ENCODE peak calls at places on chromosomes 1 and 21, in seven cellular contexts. P is GM23338, L is OCI-LY7, K is HepG2, N is PC-9, X is H1, Z is HCT116. M is an unnamed sample. For H3K4me1 and H3K79me2, the result is how much of the 10 kb centered on the place peaks cover.

GRCh38 chr1:163443863-163444262 is 122.1 kb downstream of the NUF2 start:
- DNase-seq in Z (no peak), N (no peak), L (no peak), K (no peak), X (no peak), P (no peak), M (no peak)

GRCh38 chr21:31557956-31558838 is 101.3 kb upstream of the SOD1 start:
- DNase-seq in X (no peak), N (peak), L (peak), Z (no peak), K (no peak), P (peak), M (no peak)

GRCh38 chr1:24027838-24028468 is 47.8 kb upstream of the SRSF10 start:
- DNase-seq in K (peak), Z (no peak), L (peak), N (no peak), X (no peak), P (peak), M (peak)

GRCh38 chr1:15803380-15803779 is 4.1 kb downstream of the UQCRHL start:
- DNase-seq in K (peak), X (no peak), N (no peak), Z (peak), P (peak), L (peak), M (peak)

GRCh38 chr1:1777510-1777909 is 760 bp downstream of the NADK start:
- DNase-seq in Z (peak), L (peak), N (no peak), K (no peak), P (peak), X (no peak), M (peak)

GRCh38 chr21:10521091-10521598 is at the start of gene TPTE:
- DNase-seq in Z (no peak), N (no peak), L (no peak), X (no peak), P (no peak), K (no peak), M (no peak)

GRCh38 chr1:16075337-16076002 is 2.0 kb upstream of the FAM131C start:
- DNase-seq in Z (no peak), K (no peak), P (no peak), X (no peak), N (no peak), L (no peak), M (peak)

GRCh38 chr1:4700801-4701200 is 46.4 kb downstream of the AJAP1 start:
- DNase-seq in N (no peak), Z (no peak), P (no peak), L (peak), K (no peak), X (no peak), M (no peak)

GRCh38 chr21:27769763-27770162 is 802.9 kb upstream of the ADAMTS5 start:
- DNase-seq in Z (no peak), L (no peak), X (no peak), K (no peak), P (no peak), N (no peak), M (no peak)

GRCh38 chr1:149993181-149993580 is 17.3 kb downstream of the OTUD7B start:
- DNase-seq in N (no peak), K (no peak), L (no peak), P (no peak), Z (no peak), X (no peak), M (peak)

GRCh38 chr1:89615676-89616598 is 17.0 kb upstream of the LRRC8C start:
- DNase-seq in L (peak), K (peak), X (no peak), Z (peak), P (peak), N (no peak), M (no peak)

GRCh38 chr1:243595527-243596206 is 254.4 kb downstream of the AKT3 start:
- DNase-seq in X (no peak), N (no peak), L (no peak), P (no peak), Z (no peak), K (no peak), M (peak)

GRCh38 chr1:93608188-93609109 is 73.2 kb downstream of the BCAR3 start:
- DNase-seq in L (no peak), X (no peak), Z (no peak), K (no peak), N (no peak), P (no peak), M (peak)

GRCh38 chr21:42304556-42305454 is 10.4 kb downstream of the TFF3 start:
- DNase-seq in L (no peak), X (no peak), K (no peak), Z (no peak), N (no peak), P (no peak), M (no peak)

GRCh38 chr1:220926146-220926545 is 46.9 kb downstream of the HLX start:
- DNase-seq in P (no peak), Z (no peak), X (no peak), K (no peak), L (no peak), N (no peak), M (no peak)

GRCh38 chr1:25001125-25001915 is 71.2 kb upstream of the RUNX3 start:
- DNase-seq in K (no peak), X (no peak), L (no peak), P (peak), Z (no peak), N (no peak), M (no peak)

GRCh38 chr1:155272466-155273133 is 704 bp downstream of the CLK2 start:
- DNase-seq in N (no peak), Z (no peak), P (no peak), L (no peak), K (peak), X (no peak), M (peak)

GRCh38 chr1:109493227-109493626 is 667 bp upstream of the CYB561D1 start:
- DNase-seq in Z (no peak), P (no peak), N (no peak), K (no peak), L (no peak), X (no peak), M (no peak)

GRCh38 chr1:154325583-154326545 is 539 bp downstream of the ATP8B2 start:
- DNase-seq in Z (peak), L (peak), N (peak), K (peak), P (peak), X (no peak), M (peak)

GRCh38 chr1:205666372-205667166 is 13.7 kb downstream of the SLC45A3 start:
- DNase-seq in L (peak), P (no peak), K (no peak), Z (no peak), X (no peak), N (no peak), M (no peak)

GRCh38 chr1:54309631-54310366 is 96.4 kb downstream of the SSBP3 start:
- DNase-seq in X (no peak), Z (no peak), L (no peak), P (peak), K (no peak), N (no peak), M (no peak)

GRCh38 chr1:8740034-8740449 is 77.4 kb downstream of the RERE start:
- DNase-seq in P (no peak), K (peak), X (no peak), L (no peak), Z (no peak), N (no peak), M (peak)

GRCh38 chr21:28445081-28445830 is 547.4 kb downstream of the LTN1 start:
- DNase-seq in Z (no peak), K (no peak), N (no peak), X (no peak), P (no peak), L (no peak), M (peak)

GRCh38 chr1:218642033-218642954 is 297.2 kb downstream of the TGFB2 start:
- DNase-seq in K (no peak), L (no peak), P (no peak), X (no peak), Z (no peak), N (no peak), M (no peak)

GRCh38 chr1:3948344-3948743 is 48.3 kb upstream of the C1orf174 start:
- DNase-seq in X (no peak), L (no peak), N (no peak), K (no peak), Z (no peak), P (no peak), M (no peak)

GRCh38 chr1:202143768-202144509 is 598 bp downstream of the ARL8A start:
- DNase-seq in L (peak), P (peak), K (no peak), X (no peak), Z (no peak), N (no peak), M (peak)

GRCh38 chr21:29025328-29025713 is 853 bp downstream of the USP16 start:
- DNase-seq in X (no peak), L (no peak), K (no peak), P (peak), N (no peak), Z (no peak), M (peak)

GRCh38 chr1:19208710-19209438 is 1.2 kb downstream of the UBR4 start:
- DNase-seq in Z (no peak), K (no peak), N (no peak), P (no peak), X (no peak), L (no peak), M (peak)

GRCh38 chr1:19205403-19205802 is 4.7 kb downstream of the UBR4 start:
- DNase-seq in K (no peak), N (no peak), Z (no peak), P (no peak), L (no peak), X (no peak), M (no peak)

GRCh38 chr1:19204665-19205266 is 5.3 kb downstream of the UBR4 start:
- DNase-seq in Z (no peak), P (no peak), N (no peak), X (no peak), K (no peak), L (no peak), M (peak)

GRCh38 chr1:19205845-19206244 is 4.2 kb downstream of the UBR4 start:
- DNase-seq in X (no peak), N (no peak), Z (no peak), P (no peak), K (no peak), L (no peak), M (no peak)

GRCh38 chr1:19206947-19207346 is 3.1 kb downstream of the UBR4 start:
- DNase-seq in N (no peak), X (no peak), Z (no peak), P (no peak), L (no peak), K (no peak), M (no peak)
- H3K4me1 ChIP-seq in N (under half), X (under half), Z (under half), P (under half), L (under half), K (half or more), M (under half)

DNA sequence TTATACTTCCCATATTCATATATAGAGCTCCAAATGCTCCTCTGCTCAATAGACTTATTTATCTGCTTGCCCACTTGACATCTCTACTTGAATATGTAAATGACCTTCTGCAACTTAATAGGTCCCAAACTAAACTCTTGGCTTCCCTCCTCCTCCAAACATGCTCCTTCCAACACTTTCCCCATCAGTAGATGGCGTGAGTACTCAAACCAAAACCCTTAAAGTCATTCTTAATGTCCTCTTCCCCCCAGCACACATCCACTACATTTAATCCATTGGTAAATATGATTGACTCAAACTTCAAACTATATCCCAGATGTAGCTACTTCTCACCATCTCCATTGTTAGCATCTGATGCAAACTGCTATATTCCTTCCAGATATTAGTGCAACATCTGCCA is 48.5 kb upstream of the PBX1 start:
- DNase-seq in Z (no peak), K (no peak), N (no peak), P (peak), X (no peak), L (no peak), M (peak)
- TF ChIP-seq CTCF in Z (no peak), K (no peak), N (no peak), P (peak), X (peak), L (no peak), M (peak)

GRCh38 chr1:209849388-209849787 is 21.6 kb downstream of the UTP25 start:
- DNase-seq in L (no peak), N (no peak), K (no peak), X (no peak), Z (no peak), P (no peak), M (no peak)
- H3K79me2 ChIP-seq in L (under half), N (under half), K (under half), X (under half), Z (under half), P (under half), M (under half)

GRCh38 chr1:26014179-26014578 is 7.4 kb upstream of the EXTL1 start:
- DNase-seq in X (no peak), L (no peak), P (no peak), N (no peak), K (no peak), Z (no peak), M (no peak)

GRCh38 chr1:26015358-26015757 is 6.2 kb upstream of the EXTL1 start:
- DNase-seq in N (no peak), L (no peak), X (no peak), K (peak), P (no peak), Z (no peak), M (peak)

GRCh38 chr1:26010800-26011199 is 10.8 kb upstream of the EXTL1 start:
- DNase-seq in X (no peak), N (no peak), Z (no peak), K (no peak), P (peak), L (no peak), M (no peak)

GRCh38 chr1:26016258-26016943 is 5.2 kb upstream of the EXTL1 start:
- DNase-seq in Z (no peak), X (no peak), P (no peak), N (no peak), K (no peak), L (no peak), M (no peak)

DNA sequence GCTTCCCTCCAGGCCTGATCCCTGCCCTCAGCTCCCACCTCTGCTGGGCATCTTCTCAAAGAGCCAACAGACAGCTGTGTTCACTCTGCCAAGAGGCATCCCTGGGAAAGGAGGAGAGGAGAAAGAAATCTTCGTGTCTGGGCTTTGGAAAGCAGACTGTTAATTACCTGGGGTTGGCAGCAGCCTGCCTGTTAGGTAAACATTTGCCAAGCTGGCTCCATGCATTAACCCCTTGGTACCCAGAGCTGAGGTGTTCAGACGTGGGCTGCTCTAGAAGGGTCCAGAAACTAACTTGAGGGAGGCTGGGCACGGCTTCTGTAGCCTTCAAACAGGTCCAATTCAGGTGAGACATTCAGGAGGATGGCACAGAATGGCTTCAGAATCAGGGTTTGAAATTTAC is 8.7 kb upstream of the EXTL1 start:
- DNase-seq in X (no peak), L (no peak), N (no peak), Z (no peak), P (no peak), K (no peak), M (no peak)
- H3K4me1 ChIP-seq in X (under half), L (under half), N (under half), Z (under half), P (under half), K (under half), M (under half)

DNA sequence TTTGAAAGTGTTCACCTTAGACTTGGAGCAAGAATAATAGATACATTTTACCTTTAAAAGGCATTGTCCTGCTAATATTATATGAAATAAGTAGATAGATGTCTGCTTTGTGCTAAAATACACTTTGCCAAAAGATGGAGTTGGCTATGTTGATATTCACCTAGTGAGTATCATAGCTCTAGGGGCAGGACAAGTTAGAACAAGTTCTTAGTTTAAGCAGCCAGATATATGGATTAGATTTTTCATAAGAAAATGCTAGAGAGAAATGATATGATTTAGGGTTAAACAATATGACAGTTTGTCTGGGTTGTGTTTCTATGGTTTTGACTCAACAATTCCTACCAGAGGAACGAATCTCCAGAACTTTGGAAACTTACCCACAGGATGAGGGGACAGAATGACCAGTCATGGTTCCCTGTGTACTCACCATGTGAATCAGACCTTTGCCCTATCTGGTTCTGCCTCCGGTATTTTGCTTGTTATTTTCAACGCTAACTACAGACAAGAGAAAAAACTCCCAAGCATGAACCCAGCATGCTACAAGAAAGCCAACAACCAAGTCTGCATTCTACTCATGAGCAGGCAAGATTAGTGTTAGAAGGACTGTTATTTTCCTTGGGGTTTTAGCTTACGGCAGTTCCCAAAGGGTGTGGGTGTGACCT is 1.7 kb downstream of the F5 start:
- DNase-seq in N (no peak), K (peak), Z (no peak), X (no peak), L (no peak), P (no peak), M (no peak)
- TF ChIP-seq CTCF in N (no peak), K (no peak), Z (no peak), X (no peak), L (no peak), P (no peak), M (no peak)

DNA sequence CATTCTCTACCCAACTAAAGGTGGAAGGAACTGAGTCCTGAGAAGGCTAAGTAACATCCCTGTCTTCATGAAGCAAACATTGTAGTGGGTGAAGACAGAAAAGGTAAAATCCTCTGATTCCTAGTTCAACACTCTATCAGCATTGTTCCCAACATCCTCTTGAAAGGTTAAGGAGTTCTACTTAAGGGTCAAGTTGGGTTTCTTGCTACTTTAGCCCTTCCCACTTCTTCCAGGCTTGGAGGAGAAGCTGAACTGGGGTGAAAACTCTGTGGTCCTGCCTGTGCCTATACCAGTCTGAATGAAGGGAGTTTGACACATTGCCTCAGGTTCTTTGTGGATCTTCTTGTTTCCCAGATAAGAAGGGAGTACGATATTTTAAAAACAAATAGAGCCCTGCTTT is 54.1 kb downstream of the ATP2B4 start:
- DNase-seq in L (no peak), N (no peak), P (no peak), X (no peak), K (no peak), Z (no peak), M (no peak)
- H3K79me2 ChIP-seq in L (under half), N (under half), P (under half), X (under half), K (under half), Z (under half), M (half or more)

DNA sequence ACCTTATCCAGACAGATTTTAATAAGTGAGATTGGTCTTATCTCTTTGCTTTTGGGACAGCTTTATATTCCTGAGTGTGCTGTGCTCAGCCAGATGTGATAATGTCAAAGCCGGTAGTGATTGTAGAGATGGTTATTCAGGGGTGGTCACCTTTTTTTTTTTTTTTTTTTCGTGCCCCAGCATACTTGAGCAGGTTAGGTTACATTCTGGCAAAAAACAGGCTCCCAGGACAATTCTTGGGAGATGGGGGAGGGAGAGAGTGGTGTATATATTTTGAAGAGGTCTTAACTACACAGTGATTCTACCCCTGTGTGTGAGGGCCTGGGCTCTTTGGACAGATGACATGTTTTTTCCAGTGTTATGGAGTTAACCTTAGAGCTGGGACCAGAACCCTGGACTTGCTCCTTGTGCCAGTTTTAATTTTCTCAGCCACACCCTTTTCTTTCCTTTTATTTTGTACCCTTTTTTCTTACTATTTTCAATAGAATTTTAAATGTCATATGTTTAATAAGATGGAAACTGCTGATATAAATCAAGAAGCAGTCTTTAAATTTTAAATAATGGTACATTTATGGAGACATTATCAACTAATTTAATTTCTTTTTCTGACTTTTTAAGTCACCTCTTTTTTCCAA is 88.4 kb downstream of the DYRK1A start:
- DNase-seq in X (no peak), L (no peak), K (no peak), P (no peak), N (peak), Z (no peak), M (no peak)
- H3K4me1 ChIP-seq in X (under half), L (under half), K (under half), P (half or more), N (under half), Z (under half), M (under half)